ENCODE peak calls at places on chromosomes 5 and 9, in seven cellular contexts. G is H9, H is H1, U is IMR-90, B is neuronal stem cell, S is mesendoderm, M is trophoblast cell. E is an unnamed sample.

GRCh38 chr5:101678494-101679193 is 617.4 kb downstream of the SLCO4C1 start:
- DNase-seq in B (peak; percentile 74), U (peak; percentile 47), G (peak; percentile 78), H (peak; percentile 92), M (peak; percentile 85), S (peak; percentile 88), E (peak; percentile 65)

GRCh38 chr9:20844916-20845315 is 160.9 kb downstream of the FOCAD start:
- DNase-seq in B (no peak), H (no peak), U (peak; percentile 31), G (no peak), M (no peak), S (no peak), E (no peak)

GRCh38 chr5:54862036-54862435 is 123.4 kb downstream of the ESM1 start:
- DNase-seq in B (no peak), H (no peak), M (no peak), S (no peak), G (no peak), U (peak; percentile 17), E (no peak)

GRCh38 chr9:33130961-33131360 is 36.2 kb downstream of the B4GALT1 start:
- DNase-seq in M (no peak), U (no peak), B (no peak), H (no peak), G (no peak), S (no peak), E (no peak)

GRCh38 chr9:81390802-81391456 is 298.4 kb downstream of the TLE1 start:
- DNase-seq in B (no peak), U (no peak), S (peak; percentile 81), H (no peak), G (no peak), M (peak; percentile 81), E (no peak)

GRCh38 chr5:128121679-128122078 is 38.1 kb downstream of the SLC12A2 start:
- DNase-seq in S (no peak), U (no peak), M (peak; percentile 26), B (no peak), G (no peak), H (no peak), E (no peak)

GRCh38 chr9:3820643-3821042 is 294.8 kb upstream of the RFX3 start:
- DNase-seq in H (no peak), M (no peak), U (no peak), S (no peak), B (no peak), G (no peak), E (no peak)

GRCh38 chr5:113089653-113090335 is 113.2 kb downstream of the DCP2 start:
- DNase-seq in H (no peak), U (peak; percentile 54), S (no peak), G (no peak), M (no peak), B (no peak), E (no peak)

GRCh38 chr5:155069961-155070360 is 56.4 kb downstream of the KIF4B start:
- DNase-seq in H (no peak), U (no peak), G (no peak), M (no peak), S (no peak), B (no peak), E (no peak)

GRCh38 chr9:109907400-109907799 is 127.4 kb downstream of the PALM2AKAP2 start:
- DNase-seq in M (no peak), G (no peak), H (no peak), S (no peak), B (no peak), U (no peak), E (no peak)

GRCh38 chr9:77015291-77016048 is 4.0 kb upstream of the FOXB2 start:
- DNase-seq in U (no peak), H (no peak), M (no peak), G (peak; percentile 46), S (no peak), B (no peak), E (no peak)

GRCh38 chr9:35415769-35416427 is 74.0 kb upstream of the RUSC2 start:
- DNase-seq in B (no peak), H (peak; percentile 52), M (peak; percentile 14), S (peak; percentile 64), U (no peak), G (peak; percentile 60), E (no peak)

GRCh38 chr5:116448869-116449453 is 125.7 kb downstream of the SEMA6A start:
- DNase-seq in M (no peak), G (no peak), H (no peak), U (no peak), S (no peak), B (no peak), E (no peak)

GRCh38 chr9:133113928-133114351 is 7.1 kb downstream of the RALGDS start:
- DNase-seq in S (no peak), G (no peak), U (peak; percentile 5), B (no peak), H (no peak), M (no peak), E (no peak)
- H3K4me2 ChIP-seq in S (no peak overlapping the region), G (no peak overlapping the region), U (no peak overlapping the region), B (no peak overlapping the region), H (no peak overlapping the region), M (no peak overlapping the region), E (peak overlapping the region; percentile 26)

GRCh38 chr9:121301881-121302286 is 33.9 kb downstream of the GSN start:
- DNase-seq in U (no peak), S (no peak), M (no peak), G (no peak), B (no peak), H (no peak), E (no peak)

GRCh38 chr9:121299125-121299466 is 31.1 kb downstream of the GSN start:
- DNase-seq in U (no peak), H (peak; percentile 62), B (no peak), G (no peak), S (peak; percentile 51), M (peak; percentile 16), E (no peak)

GRCh38 chr9:121298689-121299112 is 30.7 kb downstream of the GSN start:
- DNase-seq in S (peak; percentile 83), M (no peak), U (no peak), G (no peak), H (no peak), B (no peak), E (no peak)

GRCh38 chr9:121299467-121300282 is 31.7 kb downstream of the GSN start:
- DNase-seq in G (no peak), S (no peak), B (no peak), H (peak; percentile 62), U (no peak), M (peak; percentile 15), E (peak; percentile 46)

GRCh38 chr9:121300283-121301119 is 32.5 kb downstream of the GSN start:
- DNase-seq in H (no peak), S (no peak), M (no peak), U (no peak), G (no peak), B (no peak), E (no peak)
- H4K8ac ChIP-seq in H (no peak overlapping the region), S (no peak overlapping the region), M (no peak overlapping the region), U (peak overlapping the region; percentile 42), G (no peak overlapping the region), B (no peak overlapping the region), E (no peak overlapping the region)

DNA sequence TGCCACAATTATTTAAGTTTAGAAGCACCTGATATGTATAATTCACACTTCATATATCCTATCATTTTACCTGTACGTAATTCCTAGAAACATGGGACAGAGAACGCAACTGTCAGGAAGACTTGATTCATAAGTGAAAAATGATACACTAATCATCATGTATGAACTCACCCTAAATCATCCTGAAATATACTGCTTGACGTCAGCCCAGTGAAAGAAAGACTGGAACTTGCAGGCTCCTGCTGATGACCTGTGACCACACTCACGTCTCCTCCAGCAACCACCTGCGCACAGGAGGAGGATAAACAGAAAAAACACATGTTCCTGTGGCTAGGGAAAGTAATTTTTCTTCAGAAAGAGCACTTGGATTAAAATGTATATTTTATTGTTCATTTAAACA is 169.7 kb downstream of the MPDZ start:
- DNase-seq in S (no peak), U (no peak), B (no peak), G (no peak), M (peak; percentile 6), H (no peak), E (no peak)
- H3K18ac ChIP-seq in S (no peak overlapping the region), U (no peak overlapping the region), B (no peak overlapping the region), G (no peak overlapping the region), M (no peak overlapping the region), H (no peak overlapping the region), E (no peak overlapping the region)

GRCh38 chr5:62385136-62385535 is 18.6 kb downstream of the DIMT1 start:
- DNase-seq in B (no peak), S (no peak), G (no peak), M (peak; percentile 96), U (no peak), H (no peak), E (no peak)
- H3K4me2 ChIP-seq in B (no peak overlapping the region), S (no peak overlapping the region), G (no peak overlapping the region), M (no peak overlapping the region), U (no peak overlapping the region), H (no peak overlapping the region), E (no peak overlapping the region)

GRCh38 chr5:89320889-89321288 is 437.9 kb upstream of the MEF2C start:
- DNase-seq in B (no peak), U (no peak), S (no peak), H (no peak), G (no peak), M (no peak), E (no peak)
- H4K8ac ChIP-seq in B (no peak overlapping the region), U (no peak overlapping the region), S (no peak overlapping the region), H (no peak overlapping the region), G (no peak overlapping the region), M (no peak overlapping the region), E (no peak overlapping the region)

DNA sequence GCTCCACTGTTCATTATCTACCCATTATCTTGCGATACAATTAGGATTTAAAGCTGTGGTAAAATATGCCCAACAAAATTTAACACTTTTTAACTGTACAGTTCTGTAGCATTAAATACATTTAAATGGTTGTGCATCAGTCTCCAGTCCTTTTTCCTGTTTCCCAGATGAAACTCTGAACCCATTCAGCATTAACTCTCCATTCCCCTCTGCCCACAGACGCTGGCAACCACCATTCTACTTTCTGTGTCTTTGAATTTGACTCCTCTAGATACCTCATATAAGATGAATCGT is 2.9 kb upstream of the TRIM7 start:
- DNase-seq in M (no peak), B (no peak), H (no peak), G (no peak), S (no peak), U (no peak), E (no peak)
- H3K18ac ChIP-seq in M (no peak overlapping the region), B (no peak overlapping the region), H (no peak overlapping the region), G (no peak overlapping the region), S (no peak overlapping the region), U (no peak overlapping the region), E (no peak overlapping the region)